ENCODE peak calls at places on chromosomes 2 and 18, in eight cellular contexts. X is heart right ventricle, R is psoas muscle, U is right cardiac atrium, F is uterus, N is H9, E is heart left ventricle, L is cardiac muscle cell. S is an unnamed sample.

GRCh38 chr2:73931531-73932500 is 5.1 kb downstream of the DGUOK start:
- DNase-seq in X (no peak), R (no peak), U (no peak), F (no peak), N (no peak), E (no peak), L (no peak), S (no peak)

GRCh38 chr2:60629801-60630385 is 76.4 kb upstream of the BCL11A start:
- DNase-seq in X (no peak), R (no peak), U (no peak), F (no peak), N (no peak), E (no peak), L (no peak), S (no peak)

GRCh38 chr2:230798769-230799399 is 65.9 kb upstream of the ITM2C start:
- DNase-seq in X (no peak), R (no peak), U (no peak), F (no peak), N (no peak), E (no peak), L (peak; percentile 76), S (no peak)

GRCh38 chr2:30265441-30266015 is 34.2 kb downstream of the LBH start:
- DNase-seq in X (no peak), R (no peak), U (no peak), F (peak; percentile 11), N (no peak), E (no peak), L (peak; percentile 63), S (no peak)

GRCh38 chr2:164756773-164757172 is 84.8 kb downstream of the COBLL1 start:
- DNase-seq in X (no peak), R (no peak), U (no peak), F (no peak), N (no peak), E (no peak), L (no peak), S (no peak)

GRCh38 chr2:54936766-54937165 is 113.5 kb downstream of the RTN4 start:
- DNase-seq in X (no peak), R (no peak), U (no peak), F (no peak), N (no peak), E (no peak), L (no peak), S (no peak)

GRCh38 chr18:56645415-56646016 is 5.6 kb upstream of the WDR7 start:
- DNase-seq in X (no peak), R (no peak), U (no peak), F (no peak), N (no peak), E (no peak), L (peak; percentile 6), S (no peak)

GRCh38 chr18:12282436-12283039 is 25.5 kb upstream of the TUBB6 start:
- DNase-seq in X (no peak), R (no peak), U (no peak), F (no peak), N (no peak), E (no peak), L (peak; percentile 68), S (no peak)

GRCh38 chr2:107137711-107138110 is 251.7 kb upstream of the ST6GAL2 start:
- DNase-seq in X (no peak), R (no peak), U (no peak), F (no peak), N (no peak), E (no peak), L (no peak), S (no peak)

GRCh38 chr2:9097239-9097638 is 93.8 kb upstream of the MBOAT2 start:
- DNase-seq in X (no peak), R (no peak), U (peak; percentile 57), F (no peak), N (no peak), E (no peak), L (no peak), S (no peak)

GRCh38 chr2:202015471-202015870 is 18.2 kb upstream of the FZD7 start:
- DNase-seq in X (no peak), R (no peak), U (no peak), F (no peak), N (no peak), E (no peak), L (no peak), S (no peak)

GRCh38 chr2:220847587-220847986 is 724.5 kb downstream of the EPHA4 start:
- DNase-seq in X (no peak), R (no peak), U (no peak), F (no peak), N (no peak), E (no peak), L (peak; percentile 43), S (no peak)

GRCh38 chr18:12768622-12769021 is 65.8 kb downstream of the PSMG2 start:
- DNase-seq in X (no peak), R (no peak), U (no peak), F (no peak), N (no peak), E (no peak), L (peak; percentile 19), S (no peak)

GRCh38 chr2:32678825-32679224 is 51.0 kb downstream of the TTC27 start:
- DNase-seq in X (no peak), R (no peak), U (no peak), F (no peak), N (no peak), E (no peak), L (peak; percentile 67), S (no peak)

GRCh38 chr18:13183359-13183758 is 35.2 kb upstream of the LDLRAD4 start:
- DNase-seq in X (no peak), R (no peak), U (no peak), F (no peak), N (no peak), E (no peak), L (peak; percentile 48), S (no peak)

GRCh38 chr2:89833780-89834117 is 1142.3 kb downstream of the RPIA start:
- DNase-seq in X (no peak), R (no peak), U (no peak), F (no peak), N (no peak), E (no peak), L (no peak), S (no peak)
- H3K27ac ChIP-seq in X (no peak overlapping the region), R (no peak overlapping the region), U (no peak overlapping the region), F (no peak overlapping the region), N (no peak overlapping the region), E (no peak overlapping the region), L (no peak overlapping the region), S (no peak overlapping the region)

GRCh38 chr2:211117026-211117425 is 560.6 kb downstream of the CPS1 start:
- DNase-seq in X (no peak), R (no peak), U (no peak), F (no peak), N (no peak), E (no peak), L (no peak), S (no peak)

GRCh38 chr2:211113294-211114175 is 557.1 kb downstream of the CPS1 start:
- DNase-seq in X (no peak), R (no peak), U (no peak), F (no peak), N (no peak), E (no peak), L (no peak), S (no peak)

GRCh38 chr2:211114826-211115450 is 558.5 kb downstream of the CPS1 start:
- DNase-seq in X (no peak), R (no peak), U (no peak), F (no peak), N (no peak), E (no peak), L (no peak), S (no peak)
- H3K27ac ChIP-seq in X (no peak overlapping the region), R (no peak overlapping the region), U (no peak overlapping the region), F (no peak overlapping the region), N (no peak overlapping the region), E (no peak overlapping the region), L (no peak overlapping the region), S (no peak overlapping the region)

DNA sequence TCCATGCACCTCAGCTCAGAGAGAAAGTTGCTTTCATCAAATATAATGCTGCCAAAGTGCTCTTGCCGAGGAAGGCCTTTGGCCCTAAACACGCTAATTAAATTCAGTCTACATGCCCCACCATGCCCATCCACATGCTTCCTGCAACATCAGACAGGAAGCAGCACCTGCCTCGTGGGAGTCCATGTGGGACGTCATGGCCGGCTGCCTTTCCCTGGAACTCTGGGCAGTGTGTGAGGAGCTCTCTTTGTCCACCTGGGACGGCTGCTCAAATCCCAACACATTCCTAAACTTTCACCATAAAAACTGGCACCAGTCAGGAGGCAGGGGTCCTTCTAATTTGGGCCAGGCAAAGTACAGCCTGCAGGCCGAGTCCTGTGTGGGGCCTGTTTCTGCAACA is 23.1 kb downstream of the FAM178B start:
- DNase-seq in X (no peak), R (no peak), U (no peak), F (no peak), N (no peak), E (no peak), L (no peak), S (no peak)
- H3K27ac ChIP-seq in X (no peak overlapping the region), R (no peak overlapping the region), U (no peak overlapping the region), F (no peak overlapping the region), N (no peak overlapping the region), E (no peak overlapping the region), L (no peak overlapping the region), S (no peak overlapping the region)

DNA sequence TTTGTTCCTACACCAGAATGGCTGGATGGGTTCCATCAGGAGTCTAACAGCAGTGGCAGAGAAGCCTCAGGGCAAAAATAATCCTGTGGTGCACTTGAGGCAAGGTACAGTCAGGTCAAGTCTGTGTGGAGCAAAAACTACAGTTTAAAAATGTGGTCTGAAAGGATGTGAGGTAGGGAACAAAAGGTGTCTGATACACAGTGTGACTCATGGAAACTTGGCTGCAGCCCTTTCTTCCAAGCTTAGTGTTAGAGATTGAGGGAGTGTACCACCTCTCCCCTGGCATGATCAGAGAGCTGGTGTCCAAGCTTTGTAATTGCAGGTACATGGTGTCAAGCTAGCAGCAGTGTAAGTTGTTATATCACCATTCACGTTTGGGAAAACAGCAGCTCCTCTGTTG is 8.9 kb downstream of the ANKAR start:
- DNase-seq in X (no peak), R (no peak), U (no peak), F (no peak), N (no peak), E (no peak), L (no peak), S (no peak)
- H3K27ac ChIP-seq in X (no peak overlapping the region), R (no peak overlapping the region), U (no peak overlapping the region), F (no peak overlapping the region), N (no peak overlapping the region), E (no peak overlapping the region), L (no peak overlapping the region), S (no peak overlapping the region)